ENCODE peak calls at places on chromosome 4, in four cellular contexts. B is T47D, P is NCI-H510A treated with DMSO at 0.1 percent for 48 hours, W is AG09309. L is an unnamed sample.

GRCh38 chr4:99390060-99390459 is 37.5 kb upstream of the ADH1C start:
- DNase-seq in B (no peak), P (no peak), W (no peak), L (no peak)

GRCh38 chr4:4667643-4668081 is 125.8 kb upstream of the STX18 start:
- DNase-seq in B (no peak), P (no peak), W (no peak), L (no peak)

GRCh38 chr4:113998026-113998425 is 18.6 kb upstream of the ARSJ start:
- DNase-seq in B (no peak), P (no peak), W (no peak), L (no peak)

GRCh38 chr4:188282620-188283232 is 143.5 kb downstream of the TRIML1 start:
- DNase-seq in B (no peak), P (no peak), W (no peak), L (no peak)

GRCh38 chr4:4446434-4446833 is 59.5 kb downstream of the NSG1 start:
- DNase-seq in B (no peak), P (no peak), W (no peak), L (no peak)

GRCh38 chr4:141254326-141254725 is 33.6 kb downstream of the ZNF330 start:
- DNase-seq in B (no peak), P (no peak), W (no peak), L (no peak)

GRCh38 chr4:129327637-129328036 is 231.7 kb downstream of the C4orf33 start:
- DNase-seq in B (no peak), P (no peak), W (no peak), L (no peak)

GRCh38 chr4:72112514-72113156 is 80.8 kb downstream of the NPFFR2 start:
- DNase-seq in B (no peak), P (no peak), W (no peak), L (no peak)

GRCh38 chr4:151418856-151419255 is 9.9 kb downstream of the FHIP1A start:
- DNase-seq in B (no peak), P (no peak), W (no peak), L (no peak)

GRCh38 chr4:39044947-39045734 is 12.9 kb upstream of the TMEM156 start:
- DNase-seq in B (no peak), P (no peak), W (no peak), L (no peak)